ENCODE peak calls at places on chromosome 1, in six cellular contexts. P, V, I, K, L and M are unnamed samples.

GRCh38 chr1:221227872-221228337 is 348.7 kb downstream of the HLX start:
- ATAC-seq in I (peak), P (no peak), V (no peak), K (no peak), L (no peak), M (no peak)

GRCh38 chr1:213702703-213703102 is 285.1 kb upstream of the PROX1 start:
- ATAC-seq in P (no peak), K (no peak), I (no peak), L (no peak), V (no peak), M (no peak)

GRCh38 chr1:8061210-8061609 is 35.1 kb upstream of the ERRFI1 start:
- ATAC-seq in V (peak), P (peak), L (no peak), I (no peak), K (peak), M (peak)

GRCh38 chr1:154403300-154403943 is 1.7 kb upstream of the IL6R start:
- ATAC-seq in V (no peak), I (no peak), K (no peak), P (no peak), L (peak), M (no peak)

GRCh38 chr1:219993554-219994433 is 52.5 kb downstream of the EPRS1 start:
- ATAC-seq in P (peak), K (no peak), I (no peak), V (no peak), L (no peak), M (no peak)

GRCh38 chr1:25661043-25661807 is 44.6 kb downstream of the MAN1C1 start:
- ATAC-seq in V (no peak), K (no peak), P (peak), L (no peak), I (no peak), M (no peak)

GRCh38 chr1:176187001-176187400 is 20.1 kb downstream of the COP1 start:
- ATAC-seq in P (no peak), L (no peak), K (no peak), I (no peak), V (no peak), M (no peak)

GRCh38 chr1:158311066-158311465 is 20.3 kb downstream of the CD1B start:
- ATAC-seq in V (no peak), P (no peak), I (no peak), K (no peak), L (no peak), M (no peak)

GRCh38 chr1:29620631-29621030 is 384.3 kb downstream of the PTPRU start:
- ATAC-seq in V (no peak), L (no peak), K (no peak), I (no peak), P (no peak), M (no peak)

GRCh38 chr1:209530990-209531389 is 52.5 kb upstream of the CAMK1G start:
- ATAC-seq in L (no peak), P (no peak), I (no peak), V (no peak), K (peak), M (no peak)

GRCh38 chr1:157110686-157111085 is 11.1 kb upstream of the ETV3L start:
- ATAC-seq in L (no peak), I (no peak), K (no peak), P (no peak), V (no peak), M (no peak)

GRCh38 chr1:59674605-59675004 is 140.1 kb upstream of the HOOK1 start:
- ATAC-seq in K (peak), L (no peak), I (no peak), P (no peak), V (no peak), M (peak)

GRCh38 chr1:198234511-198235251 is 77.9 kb downstream of the NEK7 start:
- ATAC-seq in L (peak), I (peak), V (peak), P (peak), K (no peak), M (no peak)

GRCh38 chr1:184824716-184825323 is 70.2 kb upstream of the EDEM3 start:
- ATAC-seq in L (no peak), I (no peak), K (no peak), V (no peak), P (no peak), M (no peak)

GRCh38 chr1:160738266-160738665 is 781 bp upstream of the SLAMF7 start:
- ATAC-seq in L (no peak), I (peak), K (no peak), V (no peak), P (no peak), M (no peak)

GRCh38 chr1:55600243-55600642 is 385.1 kb upstream of the USP24 start:
- ATAC-seq in P (no peak), L (no peak), I (no peak), V (no peak), K (no peak), M (no peak)

GRCh38 chr1:160740133-160740688 is 1.2 kb downstream of the SLAMF7 start:
- ATAC-seq in I (no peak), P (no peak), V (no peak), K (no peak), L (no peak), M (no peak)

GRCh38 chr1:11013160-11013531 is 692 bp downstream of the TARDBP start:
- ATAC-seq in I (peak), K (peak), L (no peak), P (peak), V (peak), M (no peak)